ENCODE peak calls at places on chromosome 20, in five cellular contexts. W is A549, U is H1, Q is K562, L is GM12878. T is an unnamed sample.

GRCh38 chr20:1946762-1947534 is 46.9 kb downstream of the PDYN start:
- DNase-seq in W (no peak), L (no peak), U (peak; percentile 74), Q (no peak), T (peak; percentile 70)

GRCh38 chr20:22352019-22352418 is 232.4 kb downstream of the FOXA2 start:
- DNase-seq in Q (no peak), W (no peak), L (no peak), U (no peak), T (no peak)

GRCh38 chr20:6468751-6469150 is 298.7 kb upstream of the BMP2 start:
- DNase-seq in W (no peak), Q (no peak), U (no peak), L (no peak), T (no peak)

GRCh38 chr20:50992733-50993457 is 30.0 kb downstream of the KCNG1 start:
- DNase-seq in U (peak; percentile 66), L (peak; percentile 17), W (peak; percentile 89), Q (peak; percentile 95), T (peak; percentile 89)

GRCh38 chr20:1215386-1216170 is 10.3 kb upstream of the RAD21L1 start:
- DNase-seq in Q (peak; percentile 48), U (no peak), W (no peak), L (no peak), T (no peak)

GRCh38 chr20:8790442-8791074 is 278.3 kb upstream of the PLCB4 start:
- DNase-seq in Q (peak; percentile 34), W (peak; percentile 15), U (no peak), L (no peak), T (peak; percentile 61)

GRCh38 chr20:62980970-62981369 is 25.8 kb downstream of the BHLHE23 start:
- DNase-seq in Q (no peak), L (no peak), U (no peak), W (no peak), T (no peak)

GRCh38 chr20:49750611-49751396 is 37.1 kb upstream of the B4GALT5 start:
- DNase-seq in U (no peak), L (peak; percentile 86), Q (no peak), W (no peak), T (no peak)

GRCh38 chr20:10982692-10983091 is 308.9 kb upstream of the JAG1 start:
- DNase-seq in U (peak; percentile 13), W (peak; percentile 28), L (no peak), Q (no peak), T (peak; percentile 10)

GRCh38 chr20:62588458-62589149 is 53.7 kb upstream of the SLCO4A1 start:
- DNase-seq in U (no peak), L (no peak), W (no peak), Q (no peak), T (no peak)

GRCh38 chr20:47204008-47204745 is 152.3 kb downstream of the ZMYND8 start:
- DNase-seq in W (no peak), Q (no peak), L (no peak), U (no peak), T (no peak)

GRCh38 chr20:62234346-62234745 is 4.0 kb upstream of the OSBPL2 start:
- DNase-seq in U (no peak), W (no peak), L (no peak), Q (no peak), T (no peak)

GRCh38 chr20:40913224-40913821 is 115.3 kb upstream of the TOP1 start:
- DNase-seq in L (no peak), U (no peak), W (no peak), Q (no peak), T (no peak)

GRCh38 chr20:31760457-31761240 is 21.6 kb downstream of the TPX2 start:
- DNase-seq in U (no peak), L (no peak), Q (no peak), W (no peak), T (no peak)

GRCh38 chr20:13338097-13338661 is 117.1 kb downstream of the ISM1 start:
- DNase-seq in Q (no peak), W (no peak), U (no peak), L (no peak), T (no peak)

GRCh38 chr20:38757145-38757800 is 9.0 kb downstream of the ACTR5 start:
- DNase-seq in W (no peak), Q (no peak), U (no peak), L (no peak), T (no peak)

GRCh38 chr20:1920826-1921225 is 25.6 kb downstream of the SIRPA start:
- DNase-seq in W (no peak), Q (no peak), U (no peak), L (no peak), T (no peak)

GRCh38 chr20:32112862-32113261 is 3.3 kb downstream of the TM9SF4 start:
- DNase-seq in W (no peak), U (no peak), L (no peak), Q (peak; percentile 23), T (no peak)

GRCh38 chr20:13791562-13792459 is 7.0 kb downstream of the NDUFAF5 start:
- DNase-seq in W (no peak), U (no peak), L (no peak), Q (no peak), T (peak; percentile 35)

DNA sequence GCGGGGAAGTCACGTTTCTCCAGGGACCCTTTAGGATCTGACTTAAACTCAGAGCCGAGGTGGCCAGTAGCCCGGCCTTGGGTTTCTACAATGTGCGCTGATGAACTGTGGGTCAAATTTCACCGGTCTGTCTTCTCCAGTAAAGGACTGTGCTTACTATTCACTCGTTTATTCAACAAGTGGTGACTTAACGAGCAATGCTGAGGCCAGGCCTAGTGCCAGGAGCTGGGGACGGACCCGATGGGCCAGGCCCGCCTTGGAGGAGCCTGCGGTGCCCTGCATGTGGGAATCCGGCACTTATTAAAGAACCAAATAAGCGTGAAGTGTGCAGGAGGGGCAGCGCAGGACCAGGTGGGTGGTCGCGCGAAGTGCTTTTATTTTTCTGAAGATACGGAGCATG is 24.0 kb downstream of the CTCFL start:
- DNase-seq in W (no peak), U (no peak), L (no peak), Q (no peak), T (no peak)
- TF ChIP-seq KDM1A in W (no peak), U (no peak), L (no peak), Q (no peak), T (no peak)

GRCh38 chr20:39775110-39775509 is 813.0 kb downstream of the DHX35 start:
- DNase-seq in Q (no peak), L (no peak), W (no peak), U (no peak), T (no peak)

GRCh38 chr20:39778431-39778830 is 816.3 kb downstream of the DHX35 start:
- DNase-seq in Q (no peak), L (peak; percentile 20), W (no peak), U (no peak), T (no peak)

GRCh38 chr20:39773380-39774000 is 811.3 kb downstream of the DHX35 start:
- DNase-seq in U (no peak), W (no peak), L (no peak), Q (no peak), T (no peak)

GRCh38 chr20:39777610-39778009 is 815.5 kb downstream of the DHX35 start:
- DNase-seq in Q (no peak), U (no peak), L (no peak), W (no peak), T (no peak)

GRCh38 chr20:39778847-39779641 is 816.9 kb downstream of the DHX35 start:
- DNase-seq in W (no peak), L (no peak), Q (no peak), U (no peak), T (no peak)
- TF ChIP-seq KDM1A in W (no peak), L (no peak), Q (no peak), U (no peak), T (no peak)

GRCh38 chr20:58012731-58013510 is 215.5 kb downstream of the ANKRD60 start:
- DNase-seq in L (no peak), W (no peak), Q (no peak), U (no peak), T (no peak)
- TF ChIP-seq KDM1A in L (no peak), W (no peak), Q (no peak), U (no peak), T (no peak)

GRCh38 chr20:37347347-37347823 is 1.4 kb downstream of the SRC start:
- DNase-seq in U (no peak), Q (no peak), W (no peak), L (no peak), T (no peak)

GRCh38 chr20:37345339-37346231 is at the start of gene SRC:
- DNase-seq in W (peak; percentile 68), L (no peak), U (peak; percentile 39), Q (peak; percentile 93), T (peak; percentile 74)

GRCh38 chr20:37346232-37346525 is 239 bp downstream of the SRC start:
- DNase-seq in Q (no peak), U (no peak), L (no peak), W (no peak), T (no peak)

GRCh38 chr20:37347891-37348642 is 2.1 kb downstream of the SRC start:
- DNase-seq in W (no peak), U (no peak), Q (no peak), L (no peak), T (no peak)

GRCh38 chr20:37346526-37347346 is 796 bp downstream of the SRC start:
- DNase-seq in W (no peak), U (no peak), L (no peak), Q (no peak), T (no peak)
- TF ChIP-seq KDM1A in W (no peak), U (no peak), L (no peak), Q (no peak), T (peak; percentile 46)